ENCODE peak calls at places on chromosomes 12 and 14, in four cellular contexts. R is A172; X is NCI-H1105 treated with DMSO at 0.1 percent for 48 hours; O is CD4-positive, alpha-beta T cell. U is an unnamed sample.

GRCh38 chr14:20415723-20416622 is 2.7 kb upstream of the TEP1 start:
- DNase-seq in R (peak), O (no peak), X (peak), U (peak)

GRCh38 chr12:127941332-127941731 is 325.6 kb upstream of the TMEM132C start:
- DNase-seq in X (no peak), R (no peak), O (no peak), U (no peak)

GRCh38 chr14:105087308-105087962 is 22.2 kb upstream of the GPR132 start:
- DNase-seq in R (peak), X (peak), O (no peak), U (no peak)

GRCh38 chr12:107196681-107197080 is 103.3 kb upstream of the CRY1 start:
- DNase-seq in X (no peak), R (no peak), O (no peak), U (peak)

GRCh38 chr12:57603758-57604453 is 718 bp upstream of the DTX3 start:
- DNase-seq in R (peak), O (no peak), X (peak), U (peak)

GRCh38 chr14:104593241-104593701 is 11.3 kb downstream of the TMEM179 start:
- DNase-seq in R (no peak), O (no peak), X (no peak), U (no peak)

GRCh38 chr12:28498850-28499249 is 308.6 kb downstream of the CCDC91 start:
- DNase-seq in X (no peak), O (no peak), R (no peak), U (no peak)

GRCh38 chr12:7712841-7713442 is 1.7 kb downstream of the DPPA3 start:
- DNase-seq in R (no peak), O (no peak), X (no peak), U (no peak)

GRCh38 chr12:89472508-89472907 is 52.1 kb downstream of the GALNT4 start:
- DNase-seq in R (peak), X (no peak), O (no peak), U (peak)

GRCh38 chr12:25694072-25694471 is 141.0 kb upstream of the LMNTD1 start:
- DNase-seq in R (peak), X (no peak), O (no peak), U (peak)

GRCh38 chr12:109900752-109901580 is 892 bp downstream of the TCHP start:
- DNase-seq in O (no peak), X (peak), R (peak), U (no peak)

GRCh38 chr14:92316116-92316515 is 6.8 kb upstream of the SLC24A4 start:
- DNase-seq in R (no peak), X (no peak), O (no peak), U (no peak)

GRCh38 chr12:10557766-10558165 is 52.1 kb downstream of the EIF2S3B start:
- DNase-seq in X (peak), O (no peak), R (no peak), U (no peak)

GRCh38 chr12:90945070-90945649 is 9.8 kb downstream of the CCER1 start:
- DNase-seq in X (peak), R (peak), O (no peak), U (no peak)

GRCh38 chr12:57840701-57841100 is 5.8 kb downstream of the CTDSP2 start:
- DNase-seq in R (no peak), X (peak), O (no peak), U (no peak)

GRCh38 chr14:67526676-67527459 is 6.2 kb upstream of the PLEKHH1 start:
- DNase-seq in O (no peak), X (peak), R (peak), U (peak)

GRCh38 chr14:101980700-101981099 is 16.3 kb downstream of the DYNC1H1 start:
- DNase-seq in X (no peak), R (peak), O (no peak), U (peak)

GRCh38 chr14:21320913-21321312 is 41.0 kb downstream of the RPGRIP1 start:
- DNase-seq in X (no peak), R (no peak), O (no peak), U (no peak)

GRCh38 chr12:62435337-62436163 is 31.1 kb upstream of the MON2 start:
- DNase-seq in X (no peak), R (peak), O (peak), U (peak)

GRCh38 chr12:109461049-109461845 is 15.9 kb downstream of the KCTD10 start:
- DNase-seq in O (no peak), X (no peak), R (peak), U (peak)

U was measured in HT1080.